ENCODE peak calls at places on chromosome 12, in ten cellular contexts. One of them, this sample, is unnamed.

GRCh38 chr12:82757059-82757458 is 70.4 kb downstream of the TMTC2 start:
- DNase-seq in heart left ventricle: no peak
- DNase-seq in mesothelial cell of epicardium: no peak
- DNase-seq in CD4-positive, alpha-beta T cell: no peak
- DNase-seq in CD8-positive, alpha-beta T cell: no peak
- DNase-seq in fibroblast of the aortic adventitia: peak
- DNase-seq in fibroblast of pulmonary artery: peak
- DNase-seq in coronary artery: no peak
- DNase-seq in dorsolateral prefrontal cortex: no peak
- DNase-seq in fibroblast of mammary gland: peak
- DNase-seq in this sample: no peak

GRCh38 chr12:47556631-47557030 is 149.2 kb downstream of the RPAP3 start:
- DNase-seq in heart left ventricle: no peak
- DNase-seq in dorsolateral prefrontal cortex: no peak
- DNase-seq in CD4-positive, alpha-beta T cell: no peak
- DNase-seq in CD8-positive, alpha-beta T cell: no peak
- DNase-seq in fibroblast of the aortic adventitia: no peak
- DNase-seq in coronary artery: no peak
- DNase-seq in fibroblast of mammary gland: no peak
- DNase-seq in fibroblast of pulmonary artery: no peak
- DNase-seq in mesothelial cell of epicardium: no peak
- DNase-seq in this sample: no peak

GRCh38 chr12:119989619-119990381 is 764 bp downstream of the BICDL1 start:
- DNase-seq in CD8-positive, alpha-beta T cell: peak
- DNase-seq in fibroblast of the aortic adventitia: peak
- DNase-seq in fibroblast of pulmonary artery: peak
- DNase-seq in mesothelial cell of epicardium: peak
- DNase-seq in CD4-positive, alpha-beta T cell: peak
- DNase-seq in coronary artery: peak
- DNase-seq in dorsolateral prefrontal cortex: peak
- DNase-seq in fibroblast of mammary gland: peak
- DNase-seq in heart left ventricle: peak
- DNase-seq in this sample: no peak

GRCh38 chr12:56212360-56212759 is 9.4 kb downstream of the RNF41 start:
- DNase-seq in fibroblast of the aortic adventitia: no peak
- DNase-seq in CD8-positive, alpha-beta T cell: no peak
- DNase-seq in mesothelial cell of epicardium: no peak
- DNase-seq in coronary artery: no peak
- DNase-seq in dorsolateral prefrontal cortex: no peak
- DNase-seq in heart left ventricle: no peak
- DNase-seq in CD4-positive, alpha-beta T cell: no peak
- DNase-seq in fibroblast of mammary gland: no peak
- DNase-seq in fibroblast of pulmonary artery: no peak
- DNase-seq in this sample: no peak

GRCh38 chr12:49342914-49343731 is 3.6 kb upstream of the DNAJC22 start:
- DNase-seq in fibroblast of the aortic adventitia: no peak
- DNase-seq in fibroblast of mammary gland: no peak
- DNase-seq in dorsolateral prefrontal cortex: no peak
- DNase-seq in heart left ventricle: peak
- DNase-seq in CD4-positive, alpha-beta T cell: no peak
- DNase-seq in CD8-positive, alpha-beta T cell: no peak
- DNase-seq in coronary artery: no peak
- DNase-seq in fibroblast of pulmonary artery: no peak
- DNase-seq in mesothelial cell of epicardium: peak
- DNase-seq in this sample: no peak

GRCh38 chr12:121794532-121795028 is 1.1 kb upstream of the RHOF start:
- DNase-seq in dorsolateral prefrontal cortex: no peak
- DNase-seq in fibroblast of the aortic adventitia: no peak
- DNase-seq in heart left ventricle: no peak
- DNase-seq in CD8-positive, alpha-beta T cell: no peak
- DNase-seq in CD4-positive, alpha-beta T cell: no peak
- DNase-seq in coronary artery: no peak
- DNase-seq in fibroblast of mammary gland: no peak
- DNase-seq in fibroblast of pulmonary artery: no peak
- DNase-seq in mesothelial cell of epicardium: no peak
- DNase-seq in this sample: no peak

GRCh38 chr12:84658877-84659276 is 253.7 kb downstream of the SLC6A15 start:
- DNase-seq in fibroblast of mammary gland: no peak
- DNase-seq in mesothelial cell of epicardium: no peak
- DNase-seq in coronary artery: no peak
- DNase-seq in dorsolateral prefrontal cortex: no peak
- DNase-seq in CD8-positive, alpha-beta T cell: no peak
- DNase-seq in CD4-positive, alpha-beta T cell: no peak
- DNase-seq in heart left ventricle: no peak
- DNase-seq in fibroblast of pulmonary artery: no peak
- DNase-seq in fibroblast of the aortic adventitia: no peak
- DNase-seq in this sample: no peak

GRCh38 chr12:98893601-98894411 is 248.7 kb downstream of the APAF1 start:
- DNase-seq in CD8-positive, alpha-beta T cell: no peak
- DNase-seq in mesothelial cell of epicardium: no peak
- DNase-seq in CD4-positive, alpha-beta T cell: no peak
- DNase-seq in dorsolateral prefrontal cortex: no peak
- DNase-seq in heart left ventricle: no peak
- DNase-seq in fibroblast of the aortic adventitia: no peak
- DNase-seq in coronary artery: no peak
- DNase-seq in fibroblast of pulmonary artery: no peak
- DNase-seq in fibroblast of mammary gland: no peak
- DNase-seq in this sample: no peak

GRCh38 chr12:57754411-57755193 is at the start of gene MARCHF9:
- DNase-seq in CD4-positive, alpha-beta T cell: peak
- DNase-seq in coronary artery: no peak
- DNase-seq in CD8-positive, alpha-beta T cell: peak
- DNase-seq in dorsolateral prefrontal cortex: no peak
- DNase-seq in mesothelial cell of epicardium: no peak
- DNase-seq in fibroblast of pulmonary artery: no peak
- DNase-seq in heart left ventricle: peak
- DNase-seq in fibroblast of mammary gland: no peak
- DNase-seq in fibroblast of the aortic adventitia: no peak
- DNase-seq in this sample: peak

GRCh38 chr12:92047058-92047826 is 98.4 kb downstream of the BTG1 start:
- DNase-seq in CD4-positive, alpha-beta T cell: no peak
- DNase-seq in fibroblast of the aortic adventitia: peak
- DNase-seq in CD8-positive, alpha-beta T cell: no peak
- DNase-seq in coronary artery: no peak
- DNase-seq in fibroblast of mammary gland: no peak
- DNase-seq in fibroblast of pulmonary artery: no peak
- DNase-seq in heart left ventricle: no peak
- DNase-seq in mesothelial cell of epicardium: no peak
- DNase-seq in dorsolateral prefrontal cortex: no peak
- DNase-seq in this sample: no peak

GRCh38 chr12:123971770-123972447 is 722 bp downstream of the CCDC92 start:
- DNase-seq in CD8-positive, alpha-beta T cell: peak
- DNase-seq in dorsolateral prefrontal cortex: no peak
- DNase-seq in coronary artery: no peak
- DNase-seq in fibroblast of mammary gland: peak
- DNase-seq in fibroblast of the aortic adventitia: no peak
- DNase-seq in CD4-positive, alpha-beta T cell: peak
- DNase-seq in heart left ventricle: peak
- DNase-seq in fibroblast of pulmonary artery: peak
- DNase-seq in mesothelial cell of epicardium: peak
- DNase-seq in this sample: no peak

GRCh38 chr12:5073838-5074237 is 30.2 kb downstream of the KCNA5 start:
- DNase-seq in fibroblast of mammary gland: peak
- DNase-seq in coronary artery: no peak
- DNase-seq in CD8-positive, alpha-beta T cell: no peak
- DNase-seq in fibroblast of pulmonary artery: peak
- DNase-seq in heart left ventricle: no peak
- DNase-seq in mesothelial cell of epicardium: no peak
- DNase-seq in CD4-positive, alpha-beta T cell: no peak
- DNase-seq in dorsolateral prefrontal cortex: no peak
- DNase-seq in fibroblast of the aortic adventitia: peak
- DNase-seq in this sample: no peak

GRCh38 chr12:90331262-90331661 is 622.6 kb upstream of the ATP2B1 start:
- DNase-seq in heart left ventricle: peak
- DNase-seq in fibroblast of mammary gland: no peak
- DNase-seq in fibroblast of the aortic adventitia: peak
- DNase-seq in dorsolateral prefrontal cortex: no peak
- DNase-seq in CD8-positive, alpha-beta T cell: no peak
- DNase-seq in CD4-positive, alpha-beta T cell: no peak
- DNase-seq in coronary artery: no peak
- DNase-seq in mesothelial cell of epicardium: no peak
- DNase-seq in fibroblast of pulmonary artery: peak
- DNase-seq in this sample: no peak

GRCh38 chr12:64083285-64084210 is 138.5 kb downstream of the KICS2 start:
- DNase-seq in coronary artery: no peak
- DNase-seq in fibroblast of the aortic adventitia: peak
- DNase-seq in heart left ventricle: peak
- DNase-seq in fibroblast of pulmonary artery: peak
- DNase-seq in mesothelial cell of epicardium: no peak
- DNase-seq in CD8-positive, alpha-beta T cell: no peak
- DNase-seq in fibroblast of mammary gland: peak
- DNase-seq in CD4-positive, alpha-beta T cell: no peak
- DNase-seq in dorsolateral prefrontal cortex: peak
- DNase-seq in this sample: no peak

GRCh38 chr12:125089083-125089482 is 23.8 kb downstream of the AACS start:
- DNase-seq in heart left ventricle: no peak
- DNase-seq in dorsolateral prefrontal cortex: no peak
- DNase-seq in CD8-positive, alpha-beta T cell: no peak
- DNase-seq in fibroblast of mammary gland: no peak
- DNase-seq in fibroblast of the aortic adventitia: no peak
- DNase-seq in coronary artery: no peak
- DNase-seq in CD4-positive, alpha-beta T cell: no peak
- DNase-seq in mesothelial cell of epicardium: no peak
- DNase-seq in fibroblast of pulmonary artery: no peak
- DNase-seq in this sample: no peak
- TF ChIP-seq CTCF in heart left ventricle: no peak
- TF ChIP-seq CTCF in dorsolateral prefrontal cortex: no peak
- TF ChIP-seq CTCF in CD8-positive, alpha-beta T cell: no peak
- TF ChIP-seq CTCF in fibroblast of mammary gland: no peak
- TF ChIP-seq CTCF in fibroblast of the aortic adventitia: no peak
- TF ChIP-seq CTCF in coronary artery: no peak
- TF ChIP-seq CTCF in CD4-positive, alpha-beta T cell: no peak
- TF ChIP-seq CTCF in mesothelial cell of epicardium: no peak
- TF ChIP-seq CTCF in fibroblast of pulmonary artery: no peak
- TF ChIP-seq CTCF in this sample: no peak

DNA sequence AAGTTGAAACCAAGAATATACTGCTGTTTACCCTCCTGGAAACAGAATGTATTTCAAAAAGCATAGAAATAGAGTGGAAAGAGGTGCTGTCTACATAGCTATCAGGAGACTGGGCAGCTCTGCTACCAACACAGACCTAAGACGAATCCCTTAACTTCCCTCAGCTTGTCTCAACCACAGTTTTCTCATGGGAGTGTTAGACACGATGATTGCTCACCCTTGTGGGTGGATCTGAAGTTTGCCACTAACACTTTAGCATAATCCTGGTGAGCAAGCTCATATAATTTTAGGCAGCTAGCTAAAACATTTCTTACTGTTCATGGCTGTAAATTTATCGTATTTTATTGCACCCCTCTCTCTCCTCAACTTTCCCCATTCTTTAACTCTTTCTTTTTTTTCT is 38.5 kb downstream of the C12orf75 start:
- DNase-seq in fibroblast of the aortic adventitia: peak
- DNase-seq in dorsolateral prefrontal cortex: no peak
- DNase-seq in mesothelial cell of epicardium: no peak
- DNase-seq in coronary artery: no peak
- DNase-seq in CD4-positive, alpha-beta T cell: no peak
- DNase-seq in CD8-positive, alpha-beta T cell: no peak
- DNase-seq in fibroblast of mammary gland: peak
- DNase-seq in fibroblast of pulmonary artery: peak
- DNase-seq in heart left ventricle: no peak
- DNase-seq in this sample: no peak
- TF ChIP-seq CTCF in fibroblast of the aortic adventitia: peak
- TF ChIP-seq CTCF in dorsolateral prefrontal cortex: no peak
- TF ChIP-seq CTCF in mesothelial cell of epicardium: no peak
- TF ChIP-seq CTCF in coronary artery: no peak
- TF ChIP-seq CTCF in CD4-positive, alpha-beta T cell: no peak
- TF ChIP-seq CTCF in CD8-positive, alpha-beta T cell: no peak
- TF ChIP-seq CTCF in fibroblast of mammary gland: peak
- TF ChIP-seq CTCF in fibroblast of pulmonary artery: peak
- TF ChIP-seq CTCF in heart left ventricle: no peak
- TF ChIP-seq CTCF in this sample: no peak

GRCh38 chr12:88638956-88639355 is 58.7 kb upstream of the KITLG start:
- DNase-seq in dorsolateral prefrontal cortex: no peak
- DNase-seq in mesothelial cell of epicardium: no peak
- DNase-seq in fibroblast of pulmonary artery: peak
- DNase-seq in CD8-positive, alpha-beta T cell: no peak
- DNase-seq in coronary artery: no peak
- DNase-seq in heart left ventricle: no peak
- DNase-seq in fibroblast of the aortic adventitia: peak
- DNase-seq in fibroblast of mammary gland: peak
- DNase-seq in CD4-positive, alpha-beta T cell: no peak
- DNase-seq in this sample: no peak

GRCh38 chr12:88628856-88629509 is 48.7 kb upstream of the KITLG start:
- DNase-seq in coronary artery: no peak
- DNase-seq in heart left ventricle: no peak
- DNase-seq in fibroblast of the aortic adventitia: peak
- DNase-seq in CD8-positive, alpha-beta T cell: no peak
- DNase-seq in fibroblast of pulmonary artery: no peak
- DNase-seq in CD4-positive, alpha-beta T cell: no peak
- DNase-seq in fibroblast of mammary gland: peak
- DNase-seq in dorsolateral prefrontal cortex: no peak
- DNase-seq in mesothelial cell of epicardium: no peak
- DNase-seq in this sample: no peak

GRCh38 chr12:88634008-88634407 is 53.7 kb upstream of the KITLG start:
- DNase-seq in dorsolateral prefrontal cortex: no peak
- DNase-seq in fibroblast of the aortic adventitia: no peak
- DNase-seq in CD8-positive, alpha-beta T cell: no peak
- DNase-seq in fibroblast of pulmonary artery: no peak
- DNase-seq in heart left ventricle: no peak
- DNase-seq in CD4-positive, alpha-beta T cell: no peak
- DNase-seq in fibroblast of mammary gland: no peak
- DNase-seq in mesothelial cell of epicardium: no peak
- DNase-seq in coronary artery: no peak
- DNase-seq in this sample: no peak

GRCh38 chr12:88638388-88638787 is 58.1 kb upstream of the KITLG start:
- DNase-seq in fibroblast of pulmonary artery: peak
- DNase-seq in CD8-positive, alpha-beta T cell: no peak
- DNase-seq in mesothelial cell of epicardium: no peak
- DNase-seq in fibroblast of the aortic adventitia: no peak
- DNase-seq in fibroblast of mammary gland: no peak
- DNase-seq in coronary artery: no peak
- DNase-seq in heart left ventricle: no peak
- DNase-seq in dorsolateral prefrontal cortex: no peak
- DNase-seq in CD4-positive, alpha-beta T cell: no peak
- DNase-seq in this sample: no peak

DNA sequence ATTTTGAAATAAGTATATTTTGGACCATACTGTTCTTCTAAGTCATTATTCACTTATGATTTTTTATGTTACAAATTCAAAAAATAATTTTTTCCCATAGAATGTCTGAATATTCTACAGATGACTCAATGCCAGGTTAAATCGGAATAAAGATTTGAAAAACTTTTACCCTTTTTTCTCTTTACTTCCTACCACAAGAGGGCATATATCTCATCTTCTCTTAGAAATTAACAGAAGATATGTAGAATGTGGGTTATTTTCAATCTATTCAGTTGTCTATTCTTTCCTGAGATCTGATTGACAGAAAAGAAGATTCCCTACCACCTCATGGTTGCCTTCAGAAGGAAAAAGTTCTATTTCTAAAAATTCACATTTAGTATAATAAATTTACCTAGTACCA is 53.0 kb upstream of the KITLG start:
- DNase-seq in heart left ventricle: no peak
- DNase-seq in fibroblast of mammary gland: peak
- DNase-seq in mesothelial cell of epicardium: no peak
- DNase-seq in coronary artery: no peak
- DNase-seq in CD8-positive, alpha-beta T cell: no peak
- DNase-seq in fibroblast of the aortic adventitia: peak
- DNase-seq in dorsolateral prefrontal cortex: no peak
- DNase-seq in CD4-positive, alpha-beta T cell: no peak
- DNase-seq in fibroblast of pulmonary artery: no peak
- DNase-seq in this sample: no peak
- TF ChIP-seq CTCF in heart left ventricle: peak
- TF ChIP-seq CTCF in fibroblast of mammary gland: peak
- TF ChIP-seq CTCF in mesothelial cell of epicardium: no peak
- TF ChIP-seq CTCF in coronary artery: no peak
- TF ChIP-seq CTCF in CD8-positive, alpha-beta T cell: no peak
- TF ChIP-seq CTCF in fibroblast of the aortic adventitia: peak
- TF ChIP-seq CTCF in dorsolateral prefrontal cortex: peak
- TF ChIP-seq CTCF in CD4-positive, alpha-beta T cell: no peak
- TF ChIP-seq CTCF in fibroblast of pulmonary artery: peak
- TF ChIP-seq CTCF in this sample: peak

GRCh38 chr12:77914089-77914488 is 83.4 kb downstream of the NAV3 start:
- DNase-seq in mesothelial cell of epicardium: no peak
- DNase-seq in CD8-positive, alpha-beta T cell: no peak
- DNase-seq in coronary artery: no peak
- DNase-seq in dorsolateral prefrontal cortex: no peak
- DNase-seq in fibroblast of mammary gland: peak
- DNase-seq in fibroblast of the aortic adventitia: no peak
- DNase-seq in fibroblast of pulmonary artery: peak
- DNase-seq in heart left ventricle: no peak
- DNase-seq in CD4-positive, alpha-beta T cell: no peak
- DNase-seq in this sample: no peak
- TF ChIP-seq CTCF in mesothelial cell of epicardium: no peak
- TF ChIP-seq CTCF in CD8-positive, alpha-beta T cell: no peak
- TF ChIP-seq CTCF in coronary artery: no peak
- TF ChIP-seq CTCF in dorsolateral prefrontal cortex: no peak
- TF ChIP-seq CTCF in fibroblast of mammary gland: no peak
- TF ChIP-seq CTCF in fibroblast of the aortic adventitia: no peak
- TF ChIP-seq CTCF in fibroblast of pulmonary artery: no peak
- TF ChIP-seq CTCF in heart left ventricle: peak
- TF ChIP-seq CTCF in CD4-positive, alpha-beta T cell: no peak
- TF ChIP-seq CTCF in this sample: no peak